ENCODE peak calls at places on chromosomes 4 and X, in five cellular contexts. One of them, this sample, is unnamed.

GRCh38 chr4:8022767-8023695 is 83.4 kb upstream of the AFAP1 start:
- DNase-seq in Calu3: no peak
- DNase-seq in mammary epithelial cell: no peak
- DNase-seq in activated CD4-positive, alpha-beta T cell treated with anti-CD3 and anti-CD28 coated beads, Interleukin-2, amount 50 U/mL, for 1 hour: no peak
- DNase-seq in AG09309: no peak
- DNase-seq in this sample: no peak

GRCh38 chr4:112128452-112128851 is 16.8 kb upstream of the FAM241A start:
- DNase-seq in Calu3: no peak
- DNase-seq in activated CD4-positive, alpha-beta T cell treated with anti-CD3 and anti-CD28 coated beads, Interleukin-2, amount 50 U/mL, for 1 hour: no peak
- DNase-seq in mammary epithelial cell: no peak
- DNase-seq in AG09309: no peak
- DNase-seq in this sample: no peak

GRCh38 chrX:1196436-1196835 is 16.0 kb downstream of the CRLF2 start:
- DNase-seq in AG09309: no peak
- DNase-seq in Calu3: no peak
- DNase-seq in mammary epithelial cell: no peak
- DNase-seq in activated CD4-positive, alpha-beta T cell treated with anti-CD3 and anti-CD28 coated beads, Interleukin-2, amount 50 U/mL, for 1 hour: no peak
- DNase-seq in this sample: no peak

GRCh38 chr4:27702710-27703431 is 842.2 kb downstream of the STIM2 start:
- DNase-seq in AG09309: no peak
- DNase-seq in mammary epithelial cell: peak
- DNase-seq in activated CD4-positive, alpha-beta T cell treated with anti-CD3 and anti-CD28 coated beads, Interleukin-2, amount 50 U/mL, for 1 hour: no peak
- DNase-seq in Calu3: peak
- DNase-seq in this sample: no peak

GRCh38 chr4:38621004-38621684 is 42.9 kb upstream of the KLF3 start:
- DNase-seq in Calu3: peak
- DNase-seq in mammary epithelial cell: peak
- DNase-seq in activated CD4-positive, alpha-beta T cell treated with anti-CD3 and anti-CD28 coated beads, Interleukin-2, amount 50 U/mL, for 1 hour: no peak
- DNase-seq in AG09309: peak
- DNase-seq in this sample: no peak

GRCh38 chrX:1386338-1387127 is 5.4 kb downstream of the SLC25A6 start:
- DNase-seq in activated CD4-positive, alpha-beta T cell treated with anti-CD3 and anti-CD28 coated beads, Interleukin-2, amount 50 U/mL, for 1 hour: no peak
- DNase-seq in mammary epithelial cell: no peak
- DNase-seq in AG09309: no peak
- DNase-seq in Calu3: no peak
- DNase-seq in this sample: no peak

GRCh38 chr4:150261571-150261970 is 183.3 kb downstream of the DCLK2 start:
- DNase-seq in AG09309: no peak
- DNase-seq in mammary epithelial cell: peak
- DNase-seq in Calu3: no peak
- DNase-seq in activated CD4-positive, alpha-beta T cell treated with anti-CD3 and anti-CD28 coated beads, Interleukin-2, amount 50 U/mL, for 1 hour: no peak
- DNase-seq in this sample: no peak

GRCh38 chrX:137166591-137166990 is 132.8 kb upstream of the GPR101 start:
- DNase-seq in AG09309: no peak
- DNase-seq in Calu3: peak
- DNase-seq in activated CD4-positive, alpha-beta T cell treated with anti-CD3 and anti-CD28 coated beads, Interleukin-2, amount 50 U/mL, for 1 hour: peak
- DNase-seq in mammary epithelial cell: no peak
- DNase-seq in this sample: no peak